ENCODE peak calls at places on chromosomes 13 and 19, in nine cellular contexts. H is NCI-H1436, G is GM20000, T is EL, W is left cardiac atrium, D is fibroblast of the aortic adventitia, B is GM23248, Y is amniotic epithelial cell, M is RPMI7951. J is an unnamed sample.
A peak's percentile ranks its signal among the peaks of the same experiment; 100 is the strongest.

GRCh38 chr13:45718992-45719391 is 16.9 kb downstream of the CBY2 start:
- DNase-seq in Y (no peak), M (no peak), D (no peak), B (peak; percentile 8), W (no peak), H (no peak), T (peak; percentile 70), G (no peak), J (no peak)

GRCh38 chr19:1935484-1936208 is 5.3 kb upstream of the CSNK1G2 start:
- DNase-seq in D (peak; percentile 43), T (peak; percentile 25), G (no peak), M (peak; percentile 45), W (peak; percentile 52), B (peak; percentile 27), H (no peak), Y (peak; percentile 70), J (no peak)

GRCh38 chr13:22050951-22051563 is 380.2 kb downstream of the FGF9 start:
- DNase-seq in D (no peak), M (no peak), H (no peak), Y (no peak), W (no peak), T (no peak), G (no peak), B (no peak), J (no peak)

GRCh38 chr19:13507053-13507611 is 853 bp upstream of the CACNA1A start:
- DNase-seq in W (no peak), G (no peak), M (no peak), B (peak; percentile 67), D (peak; percentile 40), H (no peak), T (peak; percentile 10), Y (no peak), J (no peak)

GRCh38 chr13:26529441-26529840 is 28.0 kb upstream of the WASF3 start:
- DNase-seq in Y (peak; percentile 58), G (peak; percentile 20), T (peak; percentile 49), B (peak; percentile 66), M (peak; percentile 48), H (no peak), W (peak; percentile 52), D (peak; percentile 76), J (peak; percentile 26)

GRCh38 chr13:20398459-20398858 is 127.2 kb downstream of the CRYL1 start:
- DNase-seq in D (no peak), B (no peak), M (no peak), H (no peak), W (no peak), T (no peak), G (no peak), Y (no peak), J (no peak)

GRCh38 chr13:87368639-87369038 is 302.5 kb upstream of the SLITRK5 start:
- DNase-seq in Y (no peak), D (no peak), T (no peak), H (no peak), W (no peak), M (no peak), G (no peak), B (no peak), J (no peak)

GRCh38 chr13:41631296-41631965 is 174.1 kb downstream of the RGCC start:
- DNase-seq in D (no peak), H (no peak), Y (peak; percentile 44), B (peak; percentile 23), T (no peak), W (no peak), G (no peak), M (no peak), J (no peak)

GRCh38 chr13:45048890-45049407 is 59.6 kb downstream of the GPALPP1 start:
- DNase-seq in T (no peak), D (no peak), W (no peak), H (no peak), B (no peak), Y (no peak), M (no peak), G (no peak), J (no peak)